ENCODE peak calls at places on chromosomes 2 and 18, in six cellular contexts. Q is GM23248, S is HCT116, P is SK-N-SH, A is MM.1S, V is Karpas-422. O is an unnamed sample.

GRCh38 chr2:69915050-69915945 is at the start of gene MXD1:
- DNase-seq in V (peak; percentile 70), Q (peak; percentile 50), A (no peak), S (no peak), P (peak; percentile 56), O (peak; percentile 16)

GRCh38 chr2:29010946-29011649 is 30.0 kb downstream of the TOGARAM2 start:
- DNase-seq in P (no peak), Q (peak; percentile 14), S (no peak), V (no peak), A (peak; percentile 29), O (no peak)

GRCh38 chr2:177352441-177353070 is 40.0 kb upstream of the AGPS start:
- DNase-seq in V (no peak), P (no peak), A (no peak), S (no peak), Q (peak; percentile 24), O (no peak)

GRCh38 chr2:5799348-5799747 is 107.2 kb downstream of the SOX11 start:
- DNase-seq in Q (no peak), P (no peak), S (no peak), A (no peak), V (no peak), O (no peak)

GRCh38 chr2:69381337-69381737 is 5.7 kb downstream of the GFPT1 start:
- DNase-seq in P (no peak), A (no peak), Q (peak; percentile 50), V (no peak), S (no peak), O (peak; percentile 65)

GRCh38 chr2:107621186-107621835 is 205.4 kb upstream of the RGPD4 start:
- DNase-seq in S (no peak), V (no peak), A (no peak), Q (no peak), P (no peak), O (no peak)

GRCh38 chr2:86788172-86788571 is 2.5 kb downstream of the CD8A start:
- DNase-seq in V (no peak), Q (no peak), A (no peak), S (no peak), P (no peak), O (no peak)

GRCh38 chr2:99858951-99859596 is 283.3 kb downstream of the AFF3 start:
- DNase-seq in P (no peak), V (no peak), S (no peak), Q (peak; percentile 71), A (no peak), O (no peak)

GRCh38 chr2:185372188-185372587 is 366.4 kb upstream of the FSIP2 start:
- DNase-seq in A (no peak), Q (peak; percentile 1), V (no peak), S (no peak), P (no peak), O (peak; percentile 54)

GRCh38 chr2:107711941-107712340 is 114.8 kb upstream of the RGPD4 start:
- DNase-seq in V (peak; percentile 21), A (no peak), P (no peak), Q (no peak), S (no peak), O (no peak)

GRCh38 chr18:55403555-55403954 is 184.4 kb downstream of the TCF4 start:
- DNase-seq in A (no peak), V (no peak), Q (peak; percentile 43), S (no peak), P (no peak), O (no peak)

GRCh38 chr2:161070693-161071479 is 89.3 kb upstream of the TANK start:
- DNase-seq in Q (no peak), V (no peak), A (no peak), P (no peak), S (no peak), O (no peak)

GRCh38 chr18:37362158-37362890 is 203.3 kb downstream of the CELF4 start:
- DNase-seq in S (no peak), Q (no peak), A (no peak), V (no peak), P (no peak), O (no peak)

GRCh38 chr2:45554073-45554742 is 56.9 kb downstream of the SRBD1 start:
- DNase-seq in Q (peak; percentile 67), P (no peak), S (no peak), A (no peak), V (no peak), O (no peak)

GRCh38 chr18:13889661-13890060 is 25.7 kb downstream of the MC2R start:
- DNase-seq in P (no peak), A (no peak), V (no peak), Q (peak; percentile 27), S (no peak), O (peak; percentile 56)

GRCh38 chr2:57107353-57107752 is 923.6 kb downstream of the CCDC85A start:
- DNase-seq in S (no peak), V (no peak), A (no peak), Q (no peak), P (no peak), O (no peak)

GRCh38 chr2:25331686-25332365 is 9.9 kb downstream of the DNMT3A start:
- DNase-seq in V (no peak), Q (peak; percentile 36), P (no peak), A (no peak), S (no peak), O (no peak)

DNA sequence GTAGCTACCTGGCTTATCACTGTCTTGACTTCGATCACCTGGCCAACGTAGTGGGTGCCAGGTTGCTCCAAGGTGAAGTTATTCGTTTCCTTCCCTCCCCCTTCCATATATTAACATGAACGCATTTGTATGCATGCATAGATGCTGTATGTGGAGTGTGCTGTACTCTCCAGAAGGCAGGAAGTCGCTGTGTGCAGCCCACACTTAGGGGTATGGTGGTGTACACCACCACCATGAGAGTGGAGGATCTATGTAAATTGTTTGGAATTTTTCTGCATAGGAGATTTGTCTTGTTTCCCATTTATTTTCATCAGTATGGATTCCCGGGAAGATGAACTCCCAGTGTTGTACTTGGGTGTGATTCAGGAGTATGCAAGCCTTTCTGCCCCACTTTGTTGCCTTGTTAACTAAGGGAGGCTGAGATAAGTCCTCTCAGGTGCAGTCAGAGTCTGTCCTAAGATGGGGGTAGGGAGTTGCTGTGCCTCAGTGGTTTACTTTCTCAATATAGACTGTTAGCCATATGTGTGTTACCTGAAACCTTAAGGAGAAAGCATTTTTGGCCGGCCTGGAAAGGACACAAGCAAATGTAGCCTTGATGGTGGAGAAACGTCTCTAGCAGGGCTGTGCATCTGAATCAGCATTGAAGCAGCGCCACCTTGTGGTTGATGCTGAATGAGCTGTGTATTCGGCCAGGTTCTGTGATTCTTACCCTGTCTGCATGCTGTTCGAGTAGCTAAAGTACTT is 149.8 kb downstream of the TANC1 start:
- DNase-seq in Q (peak; percentile 84), A (peak; percentile 76), S (peak; percentile 57), V (peak; percentile 87), P (peak; percentile 70), O (peak; percentile 89)
- H3K9ac ChIP-seq in Q (no peak overlapping the region), A (no peak overlapping the region), S (no peak overlapping the region), V (no peak overlapping the region), P (no peak overlapping the region), O (no peak overlapping the region)

GRCh38 chr18:65091737-65092329 is 659.0 kb upstream of the CDH7 start:
- DNase-seq in P (peak; percentile 1), Q (peak; percentile 27), V (peak; percentile 72), S (no peak), A (peak; percentile 60), O (peak; percentile 69)

DNA sequence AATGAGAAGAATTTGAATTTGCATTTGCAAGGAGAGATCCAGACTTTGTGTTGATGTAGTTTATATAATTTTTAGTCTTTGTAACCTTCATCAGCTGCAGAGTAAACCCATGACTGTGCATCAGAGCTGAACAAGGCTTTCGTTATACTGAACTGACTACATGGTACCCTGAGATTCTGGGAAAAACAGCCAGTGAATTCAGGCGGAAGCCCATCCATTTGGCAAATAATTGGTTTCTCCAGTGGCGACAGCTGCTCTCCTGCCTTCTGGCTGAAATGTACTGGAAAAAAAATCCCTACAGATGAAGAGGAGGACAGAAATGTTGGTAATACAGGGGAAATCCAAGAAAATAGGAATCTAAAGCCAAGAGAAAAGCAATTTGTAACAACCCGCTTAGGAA is 657.5 kb upstream of the CDH7 start:
- DNase-seq in Q (no peak), S (no peak), V (no peak), P (no peak), A (no peak), O (no peak)
- H3K9me2 ChIP-seq in Q (no peaks in the 10 kb centered on the region), S (no peaks in the 10 kb centered on the region), V (no peaks in the 10 kb centered on the region), P (no peaks in the 10 kb centered on the region), A (no peaks in the 10 kb centered on the region), O (no peaks in the 10 kb centered on the region)

DNA sequence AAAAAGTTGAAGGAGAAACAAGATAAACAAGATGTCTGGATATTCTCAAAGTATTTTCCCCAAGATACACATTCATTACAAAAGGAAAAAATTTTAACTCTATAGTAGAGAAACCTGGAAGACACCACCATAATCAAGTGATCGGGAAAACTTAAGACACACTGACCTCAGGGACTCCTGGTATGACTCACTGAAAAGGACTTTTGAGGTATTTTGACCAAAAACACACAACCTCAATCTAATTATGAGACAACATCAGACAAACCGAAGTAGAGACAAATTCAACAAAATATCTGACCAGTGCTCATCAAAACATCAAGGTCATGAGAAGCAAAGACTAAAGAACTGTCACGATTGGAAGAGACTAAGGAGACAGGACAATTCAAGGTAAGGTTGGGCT is 34.7 kb downstream of the LPIN2 start:
- DNase-seq in Q (peak; percentile 48), A (no peak), S (no peak), P (no peak), V (no peak), O (no peak)
- H3K4me3 ChIP-seq in Q (peak overlapping the region; percentile 66), A (peak overlapping the region; percentile 56), S (no peak overlapping the region), P (peak overlapping the region; percentile 38), V (no peak overlapping the region), O (no peak overlapping the region)

GRCh38 chr18:23200751-23201150 is 65.5 kb downstream of the CABLES1 start:
- DNase-seq in A (no peak), V (no peak), Q (no peak), P (peak; percentile 80), S (no peak), O (no peak)
- H3K9ac ChIP-seq in A (no peak overlapping the region), V (no peak overlapping the region), Q (no peak overlapping the region), P (no peak overlapping the region), S (no peak overlapping the region), O (no peak overlapping the region)